ENCODE peak calls at places on chromosomes 6 and 20, in nine cellular contexts. C is activated effector memory CD4-positive, alpha-beta T cell treated with Interleukin-2 at 50 U/mL for 16 hours; Q is neural crest cell; R is GM23248; K is GM12891; T is GM04504; A is activated T-cell treated with anti-CD3 and anti-CD28 coated beads, Interleukin-2, amount 50 U/mL, for 72 hours; X is AG09309; S is glutamatergic neuron. L is an unnamed sample.

GRCh38 chr6:14275493-14275851 is 157.9 kb downstream of the CD83 start:
- DNase-seq in C (no peak), Q (no peak), R (peak; percentile 33), K (no peak), T (no peak), A (no peak), X (no peak), S (no peak), L (no peak)

GRCh38 chr6:25215881-25216280 is 63.3 kb upstream of the CARMIL1 start:
- DNase-seq in C (no peak), Q (no peak), R (no peak), K (no peak), T (no peak), A (no peak), X (no peak), S (no peak), L (no peak)

GRCh38 chr6:46044876-46045617 is 29.4 kb upstream of the CLIC5 start:
- DNase-seq in C (no peak), Q (no peak), R (peak; percentile 90), K (no peak), T (peak; percentile 50), A (peak; percentile 8), X (peak; percentile 27), S (no peak), L (peak; percentile 8)

GRCh38 chr6:151679081-151679480 is 128.4 kb upstream of the ESR1 start:
- DNase-seq in C (no peak), Q (no peak), R (peak; percentile 88), K (no peak), T (peak; percentile 59), A (peak; percentile 14), X (peak; percentile 48), S (no peak), L (peak; percentile 23)

GRCh38 chr6:131831392-131831791 is 23.6 kb downstream of the ENPP1 start:
- DNase-seq in C (no peak), Q (no peak), R (peak; percentile 39), K (no peak), T (peak; percentile 53), A (no peak), X (peak; percentile 55), S (no peak), L (no peak)

GRCh38 chr6:107345398-107345797 is 114.0 kb downstream of the PDSS2 start:
- DNase-seq in C (no peak), Q (no peak), R (peak; percentile 4), K (no peak), T (no peak), A (no peak), X (peak; percentile 4), S (no peak), L (no peak)

GRCh38 chr6:113513086-113513485 is 344.1 kb upstream of the MARCKS start:
- DNase-seq in C (no peak), Q (no peak), R (no peak), K (no peak), T (no peak), A (no peak), X (no peak), S (no peak), L (no peak)

GRCh38 chr6:17419189-17419575 is 25.8 kb downstream of the CAP2 start:
- DNase-seq in C (no peak), Q (no peak), R (peak; percentile 52), K (no peak), T (no peak), A (no peak), X (no peak), S (no peak), L (no peak)

GRCh38 chr6:170524188-170524535 is 28.9 kb downstream of the PSMB1 start:
- DNase-seq in C (no peak), Q (no peak), R (no peak), K (no peak), T (no peak), A (no peak), X (no peak), S (peak; percentile 35), L (no peak)

GRCh38 chr20:24470031-24470781 is 777 bp downstream of the SYNDIG1 start:
- DNase-seq in C (no peak), Q (peak; percentile 14), R (peak; percentile 50), K (no peak), T (no peak), A (no peak), X (no peak), S (peak; percentile 56), L (no peak)

GRCh38 chr20:15375836-15376235 is 1038.4 kb upstream of the FLRT3 start:
- DNase-seq in C (no peak), Q (no peak), R (no peak), K (no peak), T (no peak), A (no peak), X (no peak), S (no peak), L (no peak)

GRCh38 chr6:20909621-20910020 is 375.4 kb downstream of the CDKAL1 start:
- DNase-seq in C (no peak), Q (no peak), R (no peak), K (no peak), T (no peak), A (no peak), X (no peak), S (no peak), L (no peak)

GRCh38 chr20:63151554-63152321 is 64.2 kb downstream of the YTHDF1 start:
- DNase-seq in C (no peak), Q (no peak), R (peak; percentile 45), K (no peak), T (no peak), A (no peak), X (no peak), S (peak; percentile 24), L (no peak)

GRCh38 chr20:2817891-2818595 is 1.9 kb downstream of the TMEM239 start:
- DNase-seq in C (no peak), Q (no peak), R (no peak), K (no peak), T (no peak), A (no peak), X (no peak), S (no peak), L (no peak)

GRCh38 chr6:27674882-27675281 is 202.0 kb upstream of the ZNF184 start:
- DNase-seq in C (no peak), Q (no peak), R (no peak), K (no peak), T (no peak), A (no peak), X (no peak), S (no peak), L (no peak)

GRCh38 chr6:165556116-165556843 is 106.8 kb downstream of the PDE10A start:
- DNase-seq in C (no peak), Q (no peak), R (no peak), K (no peak), T (no peak), A (no peak), X (no peak), S (no peak), L (no peak)

L was measured in AG09319.